ENCODE peak calls at places on chromosome 3, in nine cellular contexts. U is activated CD8-positive, alpha-beta memory T cell treated with anti-CD3 and anti-CD28 coated beads, Interleukin-2, amount 50 U/mL, for 4 hours; A is cardiac muscle cell; Q is left cardiac atrium; F is iPS-NIHi11; P is myocyte; H is fibroblast of lung; W is progenitor cell of endocrine pancreas; C is H9. X is an unnamed sample.

GRCh38 chr3:81816473-81817260 is 55.2 kb upstream of the GBE1 start:
- DNase-seq in W (no peak), H (peak), U (no peak), Q (no peak), F (no peak), P (peak), C (no peak), A (no peak), X (no peak)

GRCh38 chr3:179949428-179949827 is 87.3 kb downstream of the PEX5L start:
- DNase-seq in H (no peak), C (no peak), U (no peak), P (no peak), A (no peak), F (peak), Q (no peak), W (no peak), X (no peak)

GRCh38 chr3:179563298-179563934 is 690 bp downstream of the ACTL6A start:
- DNase-seq in W (peak), P (peak), C (peak), H (peak), Q (peak), A (peak), F (peak), U (peak), X (peak)

GRCh38 chr3:155629006-155629405 is 115.9 kb downstream of the PLCH1 start:
- DNase-seq in F (no peak), H (no peak), P (no peak), W (no peak), U (no peak), C (no peak), Q (no peak), A (no peak), X (no peak)

GRCh38 chr3:177665122-177665808 is 468.0 kb upstream of the TBL1XR1 start:
- DNase-seq in W (no peak), C (no peak), F (no peak), P (peak), Q (no peak), H (peak), U (no peak), A (no peak), X (no peak)

GRCh38 chr3:74268753-74269152 is 345.7 kb downstream of the CNTN3 start:
- DNase-seq in F (no peak), P (no peak), C (no peak), A (no peak), H (peak), Q (no peak), W (no peak), U (no peak), X (no peak)

GRCh38 chr3:141262306-141262705 is 30.7 kb downstream of the PXYLP1 start:
- DNase-seq in P (no peak), H (peak), A (no peak), Q (no peak), W (no peak), C (no peak), U (no peak), F (no peak), X (no peak)

GRCh38 chr3:177420643-177421042 is 223.4 kb upstream of the TBL1XR1 start:
- DNase-seq in C (no peak), F (no peak), H (peak), W (no peak), U (no peak), Q (no peak), P (no peak), A (no peak), X (peak)

GRCh38 chr3:184078851-184079250 is 18.0 kb upstream of the HTR3E start:
- DNase-seq in P (peak), U (no peak), W (no peak), C (no peak), A (no peak), Q (no peak), H (peak), F (no peak), X (no peak)

GRCh38 chr3:77939726-77940125 is 899.8 kb downstream of the ROBO2 start:
- DNase-seq in F (no peak), C (no peak), Q (no peak), H (peak), U (no peak), A (no peak), P (no peak), W (no peak), X (no peak)

GRCh38 chr3:122969585-122970453 is 57.7 kb downstream of the SEMA5B start:
- DNase-seq in C (no peak), H (peak), P (peak), U (no peak), W (no peak), F (no peak), Q (peak), A (no peak), X (no peak)

GRCh38 chr3:104951426-104951825 is 415.3 kb upstream of the ALCAM start:
- DNase-seq in P (peak), W (no peak), U (no peak), F (no peak), A (no peak), H (peak), Q (no peak), C (no peak), X (no peak)